ENCODE peak calls at places on chromosome 2, in seven cellular contexts. One of them, this sample, is unnamed.

GRCh38 chr2:120864981-120865380 is 129.3 kb downstream of the GLI2 start:
- DNase-seq in neural progenitor cell: no peak
- DNase-seq in aorta: peak
- DNase-seq in transverse colon: no peak
- DNase-seq in spleen: peak
- DNase-seq in epithelial cell of proximal tubule: no peak
- DNase-seq in fibroblast of the aortic adventitia: peak
- DNase-seq in this sample: no peak

GRCh38 chr2:102397167-102397566 is 25.8 kb upstream of the IL18RAP start:
- DNase-seq in aorta: no peak
- DNase-seq in fibroblast of the aortic adventitia: no peak
- DNase-seq in epithelial cell of proximal tubule: no peak
- DNase-seq in spleen: no peak
- DNase-seq in transverse colon: no peak
- DNase-seq in neural progenitor cell: peak
- DNase-seq in this sample: no peak

GRCh38 chr2:120423167-120423943 is 77.4 kb downstream of the INHBB start:
- DNase-seq in spleen: peak
- DNase-seq in epithelial cell of proximal tubule: no peak
- DNase-seq in fibroblast of the aortic adventitia: no peak
- DNase-seq in transverse colon: no peak
- DNase-seq in neural progenitor cell: no peak
- DNase-seq in aorta: no peak
- DNase-seq in this sample: no peak

GRCh38 chr2:238272156-238272555 is 16.3 kb downstream of the PER2 start:
- DNase-seq in epithelial cell of proximal tubule: no peak
- DNase-seq in aorta: peak
- DNase-seq in spleen: no peak
- DNase-seq in transverse colon: no peak
- DNase-seq in fibroblast of the aortic adventitia: no peak
- DNase-seq in neural progenitor cell: no peak
- DNase-seq in this sample: no peak

GRCh38 chr2:42171396-42171971 is 2.3 kb downstream of the EML4 start:
- DNase-seq in transverse colon: no peak
- DNase-seq in neural progenitor cell: peak
- DNase-seq in epithelial cell of proximal tubule: no peak
- DNase-seq in aorta: no peak
- DNase-seq in fibroblast of the aortic adventitia: peak
- DNase-seq in spleen: no peak
- DNase-seq in this sample: peak

GRCh38 chr2:151952691-151953456 is 124.7 kb upstream of the ARL5A start:
- DNase-seq in fibroblast of the aortic adventitia: no peak
- DNase-seq in transverse colon: no peak
- DNase-seq in spleen: no peak
- DNase-seq in neural progenitor cell: no peak
- DNase-seq in epithelial cell of proximal tubule: no peak
- DNase-seq in aorta: no peak
- DNase-seq in this sample: no peak

GRCh38 chr2:145987797-145988196 is 1467.9 kb upstream of the ZEB2 start:
- DNase-seq in spleen: no peak
- DNase-seq in neural progenitor cell: no peak
- DNase-seq in aorta: no peak
- DNase-seq in epithelial cell of proximal tubule: no peak
- DNase-seq in fibroblast of the aortic adventitia: peak
- DNase-seq in transverse colon: no peak
- DNase-seq in this sample: no peak

GRCh38 chr2:213036836-213037235 is 114.6 kb downstream of the IKZF2 start:
- DNase-seq in aorta: no peak
- DNase-seq in neural progenitor cell: no peak
- DNase-seq in epithelial cell of proximal tubule: no peak
- DNase-seq in transverse colon: no peak
- DNase-seq in spleen: no peak
- DNase-seq in fibroblast of the aortic adventitia: peak
- DNase-seq in this sample: no peak

GRCh38 chr2:15773846-15774245 is 166.5 kb upstream of the MYCN start:
- DNase-seq in transverse colon: no peak
- DNase-seq in epithelial cell of proximal tubule: no peak
- DNase-seq in aorta: no peak
- DNase-seq in fibroblast of the aortic adventitia: no peak
- DNase-seq in spleen: no peak
- DNase-seq in neural progenitor cell: no peak
- DNase-seq in this sample: no peak

GRCh38 chr2:215920244-215921100 is 92.9 kb downstream of the MREG start:
- DNase-seq in fibroblast of the aortic adventitia: peak
- DNase-seq in epithelial cell of proximal tubule: peak
- DNase-seq in spleen: no peak
- DNase-seq in neural progenitor cell: peak
- DNase-seq in aorta: peak
- DNase-seq in transverse colon: peak
- DNase-seq in this sample: peak

GRCh38 chr2:39606585-39606984 is 59.1 kb upstream of the TMEM178A start:
- DNase-seq in transverse colon: no peak
- DNase-seq in neural progenitor cell: peak
- DNase-seq in epithelial cell of proximal tubule: peak
- DNase-seq in spleen: no peak
- DNase-seq in fibroblast of the aortic adventitia: no peak
- DNase-seq in aorta: no peak
- DNase-seq in this sample: no peak

GRCh38 chr2:120465012-120465700 is 119.2 kb downstream of the INHBB start:
- DNase-seq in aorta: peak
- DNase-seq in epithelial cell of proximal tubule: no peak
- DNase-seq in neural progenitor cell: no peak
- DNase-seq in transverse colon: no peak
- DNase-seq in fibroblast of the aortic adventitia: no peak
- DNase-seq in spleen: peak
- DNase-seq in this sample: no peak

DNA sequence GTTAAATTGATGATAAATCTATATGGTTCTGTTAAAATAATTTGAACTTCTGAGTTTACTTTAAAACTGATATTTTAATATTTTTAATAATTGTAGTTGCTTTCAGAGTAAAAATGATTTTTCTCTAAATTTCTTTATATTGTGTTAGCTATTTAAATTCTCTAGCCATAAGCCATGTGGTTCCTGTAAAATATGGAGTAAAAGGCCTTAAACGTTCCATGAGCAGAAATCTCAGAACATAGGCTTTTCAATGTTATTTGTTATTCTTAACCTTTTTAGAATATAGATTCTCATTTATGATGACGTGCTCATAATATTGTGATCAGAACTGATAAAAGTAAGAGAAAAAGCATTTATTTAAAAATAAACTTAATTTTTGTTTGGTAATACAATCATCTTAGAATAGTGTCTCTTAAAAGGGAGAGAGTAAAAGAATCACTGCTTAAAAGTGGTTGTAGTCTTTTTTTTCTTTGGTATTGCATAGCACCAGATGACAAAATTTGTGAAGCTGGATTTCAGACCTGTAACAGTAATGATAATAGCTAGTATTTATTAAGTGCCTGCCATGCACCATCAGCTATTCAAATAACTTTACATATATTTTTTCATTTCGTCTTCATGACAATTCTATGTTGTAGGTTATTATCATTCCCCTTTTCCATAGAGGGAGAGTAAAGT is 2.7 kb downstream of the BMPR2 start:
- DNase-seq in epithelial cell of proximal tubule: no peak
- DNase-seq in fibroblast of the aortic adventitia: peak
- DNase-seq in neural progenitor cell: no peak
- DNase-seq in transverse colon: no peak
- DNase-seq in aorta: no peak
- DNase-seq in spleen: no peak
- DNase-seq in this sample: no peak
- H3K4me3 ChIP-seq in epithelial cell of proximal tubule: peak
- H3K4me3 ChIP-seq in fibroblast of the aortic adventitia: peak
- H3K4me3 ChIP-seq in neural progenitor cell: peak
- H3K4me3 ChIP-seq in transverse colon: peak
- H3K4me3 ChIP-seq in aorta: peak
- H3K4me3 ChIP-seq in spleen: peak
- H3K4me3 ChIP-seq in this sample: peak

GRCh38 chr2:73013941-73014340 is 57.6 kb downstream of the SFXN5 start:
- DNase-seq in neural progenitor cell: no peak
- DNase-seq in transverse colon: no peak
- DNase-seq in fibroblast of the aortic adventitia: peak
- DNase-seq in epithelial cell of proximal tubule: no peak
- DNase-seq in aorta: no peak
- DNase-seq in spleen: no peak
- DNase-seq in this sample: no peak

GRCh38 chr2:73004889-73005596 is 66.5 kb downstream of the SFXN5 start:
- DNase-seq in spleen: peak
- DNase-seq in epithelial cell of proximal tubule: no peak
- DNase-seq in fibroblast of the aortic adventitia: no peak
- DNase-seq in transverse colon: no peak
- DNase-seq in neural progenitor cell: no peak
- DNase-seq in aorta: no peak
- DNase-seq in this sample: no peak

GRCh38 chr2:73006969-73007710 is 64.4 kb downstream of the SFXN5 start:
- DNase-seq in spleen: no peak
- DNase-seq in transverse colon: no peak
- DNase-seq in fibroblast of the aortic adventitia: no peak
- DNase-seq in aorta: no peak
- DNase-seq in epithelial cell of proximal tubule: no peak
- DNase-seq in neural progenitor cell: no peak
- DNase-seq in this sample: no peak

GRCh38 chr2:73008261-73009159 is 63.0 kb downstream of the SFXN5 start:
- DNase-seq in fibroblast of the aortic adventitia: no peak
- DNase-seq in aorta: no peak
- DNase-seq in spleen: no peak
- DNase-seq in transverse colon: no peak
- DNase-seq in neural progenitor cell: no peak
- DNase-seq in epithelial cell of proximal tubule: no peak
- DNase-seq in this sample: no peak

GRCh38 chr2:73009177-73009839 is 62.2 kb downstream of the SFXN5 start:
- DNase-seq in spleen: no peak
- DNase-seq in fibroblast of the aortic adventitia: no peak
- DNase-seq in epithelial cell of proximal tubule: no peak
- DNase-seq in transverse colon: no peak
- DNase-seq in neural progenitor cell: no peak
- DNase-seq in aorta: no peak
- DNase-seq in this sample: no peak
- H3K4me3 ChIP-seq in spleen: no peak
- H3K4me3 ChIP-seq in fibroblast of the aortic adventitia: no peak
- H3K4me3 ChIP-seq in epithelial cell of proximal tubule: no peak
- H3K4me3 ChIP-seq in transverse colon: no peak
- H3K4me3 ChIP-seq in neural progenitor cell: no peak
- H3K4me3 ChIP-seq in aorta: no peak
- H3K4me3 ChIP-seq in this sample: no peak

GRCh38 chr2:171320208-171320621 is 113.6 kb downstream of the METTL8 start:
- DNase-seq in epithelial cell of proximal tubule: no peak
- DNase-seq in fibroblast of the aortic adventitia: no peak
- DNase-seq in transverse colon: no peak
- DNase-seq in aorta: no peak
- DNase-seq in spleen: no peak
- DNase-seq in neural progenitor cell: no peak
- DNase-seq in this sample: peak

GRCh38 chr2:171325886-171326585 is 107.8 kb downstream of the METTL8 start:
- DNase-seq in epithelial cell of proximal tubule: no peak
- DNase-seq in fibroblast of the aortic adventitia: no peak
- DNase-seq in transverse colon: no peak
- DNase-seq in neural progenitor cell: no peak
- DNase-seq in aorta: no peak
- DNase-seq in spleen: no peak
- DNase-seq in this sample: peak

GRCh38 chr2:171327043-171327496 is 106.7 kb downstream of the METTL8 start:
- DNase-seq in fibroblast of the aortic adventitia: no peak
- DNase-seq in spleen: no peak
- DNase-seq in neural progenitor cell: no peak
- DNase-seq in transverse colon: no peak
- DNase-seq in epithelial cell of proximal tubule: no peak
- DNase-seq in aorta: no peak
- DNase-seq in this sample: no peak

GRCh38 chr2:171320731-171321130 is 113.1 kb downstream of the METTL8 start:
- DNase-seq in epithelial cell of proximal tubule: no peak
- DNase-seq in spleen: no peak
- DNase-seq in transverse colon: no peak
- DNase-seq in fibroblast of the aortic adventitia: no peak
- DNase-seq in aorta: no peak
- DNase-seq in neural progenitor cell: no peak
- DNase-seq in this sample: no peak

DNA sequence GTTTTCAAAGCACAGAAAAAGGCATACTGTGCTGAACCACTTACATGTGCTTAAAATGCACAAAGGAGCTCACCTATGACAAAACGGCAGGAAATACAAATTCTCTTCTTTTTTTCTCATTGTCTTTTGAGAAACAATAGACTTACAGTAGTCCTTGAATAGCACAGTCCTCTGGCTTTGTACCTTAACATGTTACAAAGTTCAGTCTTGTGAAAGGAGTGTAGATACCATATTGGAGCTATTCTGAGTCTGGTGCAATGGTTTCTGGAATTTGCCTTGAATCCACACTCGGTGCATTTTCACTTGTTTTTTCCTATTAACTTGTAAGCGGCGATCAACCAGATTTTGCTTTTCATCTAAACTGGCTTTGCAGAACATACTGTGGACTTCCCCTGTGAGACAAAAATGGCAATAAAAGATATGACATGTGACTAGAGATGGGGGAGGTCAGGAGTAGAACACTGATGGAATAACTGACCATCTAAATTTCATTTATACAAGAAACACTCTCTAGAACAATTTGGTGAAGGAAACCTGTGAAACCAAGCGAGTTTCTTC is 109.7 kb downstream of the METTL8 start:
- DNase-seq in aorta: no peak
- DNase-seq in neural progenitor cell: no peak
- DNase-seq in fibroblast of the aortic adventitia: no peak
- DNase-seq in spleen: no peak
- DNase-seq in epithelial cell of proximal tubule: no peak
- DNase-seq in transverse colon: no peak
- DNase-seq in this sample: peak
- H3K4me3 ChIP-seq in aorta: no peak
- H3K4me3 ChIP-seq in neural progenitor cell: no peak
- H3K4me3 ChIP-seq in fibroblast of the aortic adventitia: no peak
- H3K4me3 ChIP-seq in spleen: no peak
- H3K4me3 ChIP-seq in epithelial cell of proximal tubule: no peak
- H3K4me3 ChIP-seq in transverse colon: no peak
- H3K4me3 ChIP-seq in this sample: peak

GRCh38 chr2:204183608-204184007 is 247.0 kb downstream of the ICOS start:
- DNase-seq in epithelial cell of proximal tubule: no peak
- DNase-seq in aorta: no peak
- DNase-seq in neural progenitor cell: no peak
- DNase-seq in spleen: no peak
- DNase-seq in transverse colon: no peak
- DNase-seq in fibroblast of the aortic adventitia: no peak
- DNase-seq in this sample: no peak
- H3K4me3 ChIP-seq in epithelial cell of proximal tubule: no peak
- H3K4me3 ChIP-seq in aorta: no peak
- H3K4me3 ChIP-seq in neural progenitor cell: no peak
- H3K4me3 ChIP-seq in spleen: no peak
- H3K4me3 ChIP-seq in transverse colon: no peak
- H3K4me3 ChIP-seq in fibroblast of the aortic adventitia: no peak
- H3K4me3 ChIP-seq in this sample: no peak